ENCODE peak calls at places on chromosomes 3 and 15, in five cellular contexts. B is A549, F is HEK293T, G is neural progenitor cell, Q is ELR. S is an unnamed sample.

GRCh38 chr3:169668957-169669681 is 5.6 kb upstream of the MECOM start:
- DNase-seq in F (peak), Q (peak), B (peak), G (peak), S (peak)

GRCh38 chr15:51121118-51121517 is 26.4 kb upstream of the TNFAIP8L3 start:
- DNase-seq in G (peak), B (peak), F (no peak), Q (peak), S (no peak)

GRCh38 chr15:69609176-69609575 is 156.6 kb downstream of the RPLP1 start:
- DNase-seq in G (no peak), Q (peak), B (peak), F (no peak), S (no peak)

GRCh38 chr3:94573337-94573736 is 510.5 kb downstream of the NSUN3 start:
- DNase-seq in F (no peak), B (no peak), Q (no peak), G (no peak), S (no peak)

GRCh38 chr3:73707772-73708171 is 83.0 kb upstream of the PDZRN3 start:
- DNase-seq in F (no peak), B (no peak), G (no peak), Q (no peak), S (no peak)

GRCh38 chr3:23916152-23916885 is 471 bp downstream of the NKIRAS1 start:
- DNase-seq in B (no peak), F (no peak), Q (no peak), G (no peak), S (no peak)

GRCh38 chr15:100291106-100291505 is 50.7 kb downstream of the ADAMTS17 start:
- DNase-seq in Q (peak), B (no peak), F (no peak), G (no peak), S (no peak)

GRCh38 chr15:78796510-78796909 is 14.8 kb downstream of the ADAMTS7 start:
- DNase-seq in Q (no peak), G (no peak), B (no peak), F (no peak), S (no peak)

GRCh38 chr3:39104961-39105686 is 2.3 kb downstream of the GORASP1 start:
- DNase-seq in B (no peak), Q (no peak), G (no peak), F (no peak), S (no peak)

GRCh38 chr3:127360647-127361046 is 72.8 kb upstream of the PRR20G start:
- DNase-seq in G (no peak), B (no peak), F (no peak), Q (no peak), S (no peak)

GRCh38 chr3:50708620-50709019 is 33.9 kb downstream of the DOCK3 start:
- DNase-seq in B (no peak), F (no peak), G (no peak), Q (no peak), S (no peak)

GRCh38 chr15:82849556-82850241 is 40.3 kb downstream of the WHAMM start:
- DNase-seq in B (peak), G (peak), Q (peak), F (peak), S (peak)

GRCh38 chr3:106251160-106251892 is 382.5 kb upstream of the CBLB start:
- DNase-seq in Q (peak), B (peak), G (no peak), F (no peak), S (no peak)

GRCh38 chr3:11212301-11212613 is 58.0 kb downstream of the HRH1 start:
- DNase-seq in Q (peak), F (no peak), G (no peak), B (no peak), S (peak)

GRCh38 chr15:92797168-92798052 is 102.7 kb upstream of the CHD2 start:
- DNase-seq in B (peak), F (peak), Q (peak), G (peak), S (no peak)

GRCh38 chr15:33242669-33243191 is 48.2 kb upstream of the FMN1 start:
- DNase-seq in B (peak), G (peak), Q (peak), F (peak), S (no peak)

GRCh38 chr3:195140816-195141793 is 129.9 kb downstream of the XXYLT1 start:
- DNase-seq in Q (no peak), G (no peak), F (no peak), B (no peak), S (no peak)

GRCh38 chr15:34331809-34332208 is 5.8 kb downstream of the SLC12A6 start:
- DNase-seq in Q (no peak), G (no peak), F (no peak), B (no peak), S (no peak)

GRCh38 chr3:25945836-25946235 is 155.9 kb downstream of the OXSM start:
- DNase-seq in F (no peak), Q (no peak), B (no peak), G (no peak), S (no peak)

GRCh38 chr15:25469377-25469776 is 30.6 kb upstream of the UBE3A start:
- DNase-seq in Q (no peak), B (no peak), F (no peak), G (no peak), S (no peak)

GRCh38 chr3:134371542-134372324 is 2.5 kb downstream of the AMOTL2 start:
- DNase-seq in F (no peak), Q (peak), G (no peak), B (no peak), S (peak)

GRCh38 chr3:144403040-144403457 is 431.4 kb downstream of the DIPK2A start:
- DNase-seq in Q (peak), F (no peak), B (no peak), G (no peak), S (no peak)